ENCODE peak calls at places on chromosomes 7 and 10, in eight cellular contexts. L, S, E, K, Z, C, J and G are unnamed samples. For H3K4me1, the result is how much of the 10 kb centered on the place peaks cover.

GRCh38 chr10:43237631-43238446 is 29.0 kb downstream of the RASGEF1A start:
- DNase-seq in L (no peak), Z (no peak), J (peak), K (no peak), S (no peak), E (peak), C (no peak), G (no peak)

GRCh38 chr7:124246262-124246863 is 213.5 kb upstream of the TMEM229A start:
- DNase-seq in L (no peak), S (no peak), Z (peak), J (no peak), E (no peak), K (no peak), C (no peak), G (no peak)

GRCh38 chr7:100400656-100401055 is 27.4 kb downstream of the PILRA start:
- DNase-seq in E (no peak), C (no peak), Z (no peak), L (no peak), K (no peak), S (no peak), J (peak), G (no peak)

GRCh38 chr10:83518779-83519178 is 620.5 kb upstream of the GHITM start:
- DNase-seq in S (no peak), K (no peak), E (no peak), J (no peak), C (no peak), L (no peak), Z (no peak), G (no peak)

GRCh38 chr7:32533313-32534024 is 38.2 kb downstream of the AVL9 start:
- DNase-seq in K (no peak), J (no peak), E (no peak), L (no peak), S (no peak), Z (peak), C (no peak), G (no peak)

GRCh38 chr10:80755893-80756292 is 218.2 kb downstream of the SH2D4B start:
- DNase-seq in J (no peak), Z (no peak), L (no peak), C (no peak), K (no peak), E (no peak), S (no peak), G (no peak)

GRCh38 chr7:11648980-11649379 is 183.0 kb downstream of the THSD7A start:
- DNase-seq in C (no peak), E (no peak), J (no peak), L (no peak), Z (peak), S (no peak), K (no peak), G (no peak)

GRCh38 chr7:118080947-118081346 is 103.0 kb upstream of the LSM8 start:
- DNase-seq in J (peak), K (no peak), S (no peak), C (no peak), Z (peak), L (no peak), E (no peak), G (no peak)

GRCh38 chr10:118595598-118596425 is at the start of gene PRLHR:
- DNase-seq in E (no peak), J (peak), S (no peak), K (no peak), C (no peak), L (no peak), Z (peak), G (no peak)

GRCh38 chr10:92742331-92743228 is 52.8 kb downstream of the HHEX start:
- DNase-seq in E (no peak), K (no peak), J (no peak), Z (no peak), C (no peak), S (no peak), L (no peak), G (no peak)

GRCh38 chr10:6465854-6466524 is 114.1 kb downstream of the PRKCQ start:
- DNase-seq in J (no peak), K (no peak), L (no peak), Z (no peak), S (no peak), C (no peak), E (no peak), G (no peak)

GRCh38 chr10:72886596-72887522 is 6.7 kb upstream of the OIT3 start:
- DNase-seq in L (no peak), J (peak), E (no peak), C (no peak), Z (no peak), S (no peak), K (no peak), G (no peak)

GRCh38 chr7:31642681-31643115 is 44.3 kb upstream of the PPP1R17 start:
- DNase-seq in C (no peak), K (no peak), Z (no peak), S (no peak), J (no peak), L (no peak), E (no peak), G (no peak)

GRCh38 chr7:150450491-150450992 is at the start of gene GIMAP8:
- DNase-seq in K (peak), E (peak), L (peak), S (peak), C (peak), J (no peak), Z (no peak), G (peak)

GRCh38 chr10:72244573-72245038 is 28.5 kb upstream of the ASCC1 start:
- DNase-seq in C (no peak), L (no peak), J (no peak), S (no peak), E (peak), K (no peak), Z (no peak), G (no peak)

GRCh38 chr10:117532451-117533107 is 10.0 kb upstream of the EMX2 start:
- DNase-seq in Z (no peak), S (no peak), L (no peak), K (no peak), E (no peak), C (no peak), J (peak), G (no peak)

GRCh38 chr10:108336836-108337235 is 1172.3 kb upstream of the SORCS1 start:
- DNase-seq in Z (no peak), S (no peak), C (no peak), J (no peak), K (no peak), E (no peak), L (no peak), G (no peak)

GRCh38 chr7:76292206-76292573 is 10.3 kb upstream of the HSPB1 start:
- DNase-seq in Z (peak), J (no peak), E (no peak), L (no peak), C (no peak), S (no peak), K (no peak), G (no peak)

GRCh38 chr10:79946270-79947082 is 2.4 kb downstream of the SFTPD start:
- DNase-seq in L (no peak), S (no peak), J (no peak), K (no peak), C (no peak), E (no peak), Z (no peak), G (no peak)

GRCh38 chr7:112023282-112023681 is 182.9 kb downstream of the DOCK4 start:
- DNase-seq in J (no peak), K (no peak), C (no peak), Z (no peak), S (no peak), E (no peak), L (no peak), G (no peak)

GRCh38 chr7:27046854-27047549 is 48.8 kb downstream of the HOXA1 start:
- DNase-seq in J (no peak), E (no peak), C (no peak), Z (peak), K (no peak), S (no peak), L (no peak), G (no peak)

GRCh38 chr7:93097388-93097787 is 20.4 kb downstream of the SAMD9 start:
- DNase-seq in J (no peak), S (no peak), E (no peak), L (no peak), C (no peak), K (no peak), Z (no peak), G (no peak)

GRCh38 chr7:152674860-152675760 is 831 bp downstream of the XRCC2 start:
- DNase-seq in S (no peak), E (no peak), C (no peak), J (no peak), L (no peak), K (no peak), Z (peak), G (no peak)

GRCh38 chr10:36114913-36115312 is 472.8 kb upstream of the FZD8 start:
- DNase-seq in L (no peak), J (no peak), K (no peak), E (no peak), S (no peak), Z (peak), C (no peak), G (no peak)

GRCh38 chr10:56920586-56921250 is 559.7 kb upstream of the ZWINT start:
- DNase-seq in E (no peak), C (no peak), J (no peak), Z (no peak), S (no peak), K (no peak), L (no peak), G (no peak)

GRCh38 chr10:36188054-36188453 is 546.0 kb upstream of the FZD8 start:
- DNase-seq in C (peak), S (peak), Z (peak), E (no peak), J (peak), L (no peak), K (no peak), G (no peak)

GRCh38 chr7:80231719-80232118 is 97.1 kb downstream of the GNAI1 start:
- DNase-seq in K (no peak), E (no peak), C (no peak), Z (peak), L (no peak), S (no peak), J (no peak), G (no peak)

GRCh38 chr7:94394058-94394398 is 667 bp upstream of the COL1A2 start:
- DNase-seq in S (peak), L (no peak), C (no peak), K (no peak), E (no peak), Z (no peak), J (no peak), G (no peak)

GRCh38 chr10:44195120-44196007 is 189.5 kb downstream of the CXCL12 start:
- DNase-seq in E (peak), S (peak), Z (peak), K (no peak), C (peak), J (no peak), L (no peak), G (peak)

GRCh38 chr10:71972746-71973695 is 8.8 kb downstream of the CHST3 start:
- DNase-seq in K (no peak), C (no peak), E (no peak), S (peak), J (no peak), L (no peak), Z (no peak), G (no peak)

GRCh38 chr7:78134256-78134655 is 335.7 kb downstream of the PHTF2 start:
- DNase-seq in J (no peak), Z (peak), L (no peak), C (no peak), E (no peak), K (no peak), S (no peak), G (no peak)

GRCh38 chr7:41834805-41835694 is 132.2 kb upstream of the INHBA start:
- DNase-seq in K (no peak), J (no peak), Z (peak), L (no peak), E (no peak), S (no peak), C (no peak), G (no peak)

GRCh38 chr7:143447500-143447899 is 4.2 kb downstream of the TAS2R60 start:
- DNase-seq in J (no peak), S (no peak), L (no peak), Z (no peak), C (no peak), E (no peak), K (no peak), G (no peak)

GRCh38 chr7:12518920-12519681 is 51.4 kb upstream of the SCIN start:
- DNase-seq in E (no peak), Z (peak), S (no peak), L (no peak), K (no peak), J (peak), C (no peak), G (no peak)

GRCh38 chr10:90846746-90847145 is 11.1 kb downstream of the HTR7 start:
- DNase-seq in S (no peak), E (no peak), Z (no peak), J (no peak), K (no peak), L (no peak), C (no peak), G (no peak)

GRCh38 chr7:5636914-5637313 is 144.5 kb downstream of the RNF216 start:
- DNase-seq in E (no peak), K (no peak), L (no peak), Z (peak), J (no peak), C (peak), S (peak), G (peak)

GRCh38 chr7:10646249-10646648 is 327.4 kb upstream of the PHF14 start:
- DNase-seq in S (no peak), L (no peak), J (no peak), C (no peak), K (no peak), E (no peak), Z (peak), G (no peak)

GRCh38 chr7:17632401-17632800 is 307.9 kb downstream of the SNX13 start:
- DNase-seq in K (no peak), L (no peak), J (no peak), E (no peak), C (no peak), S (no peak), Z (no peak), G (no peak)

GRCh38 chr10:78199759-78200158 is 166.1 kb downstream of the RPS24 start:
- DNase-seq in E (no peak), S (no peak), L (no peak), K (no peak), J (no peak), C (no peak), Z (no peak), G (no peak)

GRCh38 chr10:86596266-86596665 is 58.1 kb upstream of the OPN4 start:
- DNase-seq in L (no peak), Z (no peak), C (no peak), S (no peak), J (no peak), E (no peak), K (no peak), G (no peak)

GRCh38 chr10:86594535-86594934 is 59.8 kb upstream of the OPN4 start:
- DNase-seq in C (no peak), K (no peak), Z (peak), L (no peak), J (no peak), S (no peak), E (no peak), G (no peak)

GRCh38 chr10:86591436-86591835 is 62.9 kb upstream of the OPN4 start:
- DNase-seq in K (no peak), C (no peak), J (peak), Z (no peak), L (no peak), E (no peak), S (no peak), G (no peak)

GRCh38 chr10:86595496-86595895 is 58.9 kb upstream of the OPN4 start:
- DNase-seq in E (no peak), S (no peak), K (no peak), J (no peak), C (no peak), Z (no peak), L (no peak), G (no peak)

GRCh38 chr10:86592413-86592812 is 61.9 kb upstream of the OPN4 start:
- DNase-seq in K (no peak), E (peak), L (no peak), S (peak), C (no peak), J (peak), Z (no peak), G (no peak)
- TF ChIP-seq CTCF in K (no peak), E (peak), L (no peak), S (peak), C (peak), J (peak), Z (no peak), G (no peak)

GRCh38 chr7:131173148-131173890 is 154.4 kb upstream of the MKLN1 start:
- DNase-seq in C (no peak), E (no peak), K (no peak), J (no peak), Z (no peak), S (no peak), L (no peak), G (no peak)
- H3K27ac ChIP-seq in C (no peak), E (no peak), K (no peak), J (no peak), Z (no peak), S (no peak), L (no peak), G (no peak)

DNA sequence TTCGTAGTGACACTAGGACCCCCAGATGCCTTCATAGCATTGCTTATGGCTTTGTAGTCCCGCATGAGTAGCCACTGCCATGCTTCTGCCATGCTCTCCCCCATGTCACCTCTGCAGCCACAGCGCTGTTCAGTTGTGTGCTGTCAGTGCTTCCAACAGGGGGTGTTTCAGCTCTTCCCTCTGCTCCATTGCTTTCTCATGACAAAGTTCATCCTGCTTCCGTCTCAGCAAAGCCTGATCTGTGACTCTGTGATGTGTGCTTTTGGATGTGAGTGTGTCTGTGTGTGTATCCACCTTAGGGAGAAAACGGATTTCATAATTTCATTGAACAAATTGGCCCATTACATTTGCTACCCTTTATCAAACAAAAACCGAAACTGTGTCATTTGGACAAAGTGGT is 134.9 kb upstream of the SAMD8 start:
- DNase-seq in E (peak), Z (no peak), J (peak), S (no peak), L (no peak), K (no peak), C (no peak), G (no peak)
- H3K4me1 ChIP-seq in E (under half), Z (under half), J (under half), S (under half), L (under half), K (under half), C (under half), G (under half)

GRCh38 chr7:24755096-24755495 is 2.2 kb downstream of the GSDME start:
- DNase-seq in E (no peak), C (no peak), S (no peak), J (no peak), K (no peak), Z (no peak), L (no peak), G (no peak)

GRCh38 chr7:24756989-24757798 is at the start of gene GSDME:
- DNase-seq in S (peak), C (peak), E (peak), K (no peak), L (no peak), J (peak), Z (peak), G (no peak)

GRCh38 chr7:24756545-24756988 is 697 bp downstream of the GSDME start:
- DNase-seq in C (no peak), Z (no peak), J (no peak), S (peak), K (no peak), E (no peak), L (no peak), G (no peak)

GRCh38 chr7:24755541-24756416 is 1.5 kb downstream of the GSDME start:
- DNase-seq in K (no peak), S (no peak), C (no peak), J (no peak), E (no peak), L (no peak), Z (peak), G (no peak)

DNA sequence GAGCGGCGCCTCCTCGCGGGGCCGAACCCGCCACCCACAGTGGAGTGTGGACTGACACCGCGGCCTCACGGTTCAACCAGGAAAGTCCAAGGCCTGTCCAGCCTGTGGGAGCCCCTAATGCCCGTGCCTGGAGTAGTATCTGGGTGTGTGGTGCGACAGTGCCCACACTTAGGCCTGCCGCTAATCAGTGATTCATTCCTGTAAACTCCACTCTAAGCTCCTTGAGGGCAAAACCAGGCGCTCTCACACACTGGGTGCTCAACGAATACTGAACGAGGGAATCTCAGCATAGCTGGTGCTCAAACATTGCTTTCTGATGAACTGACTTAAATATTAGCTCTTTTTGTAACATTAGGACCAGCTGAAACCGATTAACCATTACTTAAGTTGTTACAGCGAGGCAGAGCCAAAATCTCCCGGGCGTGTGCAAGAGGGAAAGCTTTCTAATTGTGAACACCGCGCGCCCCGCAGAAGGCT is 573 bp upstream of the GSDME start:
- DNase-seq in C (no peak), K (no peak), L (no peak), J (no peak), E (no peak), Z (peak), S (no peak), G (no peak)
- TF ChIP-seq CTCF in C (no peak), K (no peak), L (no peak), J (no peak), E (no peak), Z (no peak), S (no peak), G (no peak)

GRCh38 chr7:148838905-148839304 is 45.2 kb downstream of the EZH2 start:
- DNase-seq in S (no peak), E (no peak), J (no peak), L (no peak), C (no peak), Z (no peak), K (no peak), G (no peak)
- H3K27ac ChIP-seq in S (no peak), E (no peak), J (no peak), L (no peak), C (no peak), Z (no peak), K (no peak), G (no peak)

GRCh38 chr7:116731019-116731388 is 59.0 kb downstream of the MET start:
- DNase-seq in L (no peak), E (no peak), Z (no peak), S (no peak), K (no peak), C (no peak), J (no peak), G (no peak)
- H3K4me1 ChIP-seq in L (under half), E (half or more), Z (under half), S (under half), K (under half), C (under half), J (under half), G (under half)